ENCODE peak calls at places on chromosomes 6 and 20, in seven cellular contexts. U is fibroblast of gingiva; B is left cardiac atrium; Y is CD8-positive, alpha-beta memory T cell; T is IMR-90; P is small intestine; E is H54. L is an unnamed sample.

GRCh38 chr6:90485615-90486277 is 101.1 kb downstream of the MAP3K7 start:
- DNase-seq in U (no peak), B (no peak), Y (no peak), T (no peak), P (no peak), E (no peak), L (no peak)

GRCh38 chr20:3084283-3084985 is at the start of gene AVP:
- DNase-seq in U (no peak), B (no peak), Y (no peak), T (no peak), P (no peak), E (no peak), L (no peak)

GRCh38 chr20:43138061-43138860 is 51.4 kb downstream of the PTPRT start:
- DNase-seq in U (no peak), B (peak), Y (no peak), T (no peak), P (no peak), E (no peak), L (no peak)

GRCh38 chr6:54655162-54655561 is 191.4 kb upstream of the FAM83B start:
- DNase-seq in U (no peak), B (no peak), Y (no peak), T (no peak), P (no peak), E (no peak), L (no peak)

GRCh38 chr20:14751191-14751590 is 413.8 kb upstream of the FLRT3 start:
- DNase-seq in U (no peak), B (no peak), Y (no peak), T (no peak), P (no peak), E (no peak), L (no peak)

GRCh38 chr20:31595654-31596411 is 9.3 kb upstream of the ID1 start:
- DNase-seq in U (peak), B (peak), Y (no peak), T (peak), P (peak), E (peak), L (peak)

GRCh38 chr6:163661271-163661671 is 246.8 kb downstream of the QKI start:
- DNase-seq in U (no peak), B (no peak), Y (no peak), T (no peak), P (no peak), E (no peak), L (no peak)

GRCh38 chr6:56040271-56040670 is 164.9 kb upstream of the BMP5 start:
- DNase-seq in U (peak), B (no peak), Y (no peak), T (peak), P (no peak), E (no peak), L (no peak)

L was measured in neural crest cell.